ENCODE peak calls at places on chromosomes 3 and 15, in ten cellular contexts. One of them, this sample, is unnamed.

GRCh38 chr3:48662753-48663488 is at the start of gene CELSR3:
- DNase-seq in AG10803: peak; percentile 91
- DNase-seq in bronchial epithelial cell: peak; percentile 80
- DNase-seq in NCI-H748 treated with DMSO at 0.1 percent for 48 hours: peak; percentile 49
- DNase-seq in activated T-helper 9 cell treated with anti-CD3 and anti-CD28 coated beads, Interleukin-2, amount 50 U/mL, for 16 hours: peak; percentile 44
- DNase-seq in BJ: peak; percentile 30
- DNase-seq in stromal cell of bone marrow: peak; percentile 82
- DNase-seq in GM13977: peak; percentile 73
- DNase-seq in HFFc6: peak; percentile 89
- DNase-seq in left ventricle myocardium superior: peak; percentile 56
- DNase-seq in this sample: peak; percentile 95

GRCh38 chr3:16474920-16475319 is 38.6 kb downstream of the RFTN1 start:
- DNase-seq in activated T-helper 9 cell treated with anti-CD3 and anti-CD28 coated beads, Interleukin-2, amount 50 U/mL, for 16 hours: no peak
- DNase-seq in AG10803: peak; percentile 59
- DNase-seq in BJ: no peak
- DNase-seq in stromal cell of bone marrow: no peak
- DNase-seq in GM13977: no peak
- DNase-seq in bronchial epithelial cell: no peak
- DNase-seq in left ventricle myocardium superior: no peak
- DNase-seq in NCI-H748 treated with DMSO at 0.1 percent for 48 hours: no peak
- DNase-seq in HFFc6: no peak
- DNase-seq in this sample: no peak

GRCh38 chr15:78640840-78641733 is at the start of gene CHRNB4:
- DNase-seq in HFFc6: no peak
- DNase-seq in AG10803: no peak
- DNase-seq in GM13977: peak; percentile 52
- DNase-seq in stromal cell of bone marrow: no peak
- DNase-seq in BJ: no peak
- DNase-seq in activated T-helper 9 cell treated with anti-CD3 and anti-CD28 coated beads, Interleukin-2, amount 50 U/mL, for 16 hours: no peak
- DNase-seq in NCI-H748 treated with DMSO at 0.1 percent for 48 hours: no peak
- DNase-seq in bronchial epithelial cell: peak; percentile 70
- DNase-seq in left ventricle myocardium superior: no peak
- DNase-seq in this sample: no peak

GRCh38 chr3:71885001-71885400 is 100.1 kb upstream of the PROK2 start:
- DNase-seq in BJ: no peak
- DNase-seq in HFFc6: no peak
- DNase-seq in stromal cell of bone marrow: no peak
- DNase-seq in NCI-H748 treated with DMSO at 0.1 percent for 48 hours: no peak
- DNase-seq in GM13977: no peak
- DNase-seq in activated T-helper 9 cell treated with anti-CD3 and anti-CD28 coated beads, Interleukin-2, amount 50 U/mL, for 16 hours: no peak
- DNase-seq in bronchial epithelial cell: no peak
- DNase-seq in left ventricle myocardium superior: no peak
- DNase-seq in AG10803: no peak
- DNase-seq in this sample: no peak

GRCh38 chr3:118057086-118057485 is 977.6 kb downstream of the IGSF11 start:
- DNase-seq in bronchial epithelial cell: no peak
- DNase-seq in GM13977: no peak
- DNase-seq in HFFc6: no peak
- DNase-seq in BJ: no peak
- DNase-seq in AG10803: no peak
- DNase-seq in stromal cell of bone marrow: no peak
- DNase-seq in left ventricle myocardium superior: no peak
- DNase-seq in activated T-helper 9 cell treated with anti-CD3 and anti-CD28 coated beads, Interleukin-2, amount 50 U/mL, for 16 hours: no peak
- DNase-seq in NCI-H748 treated with DMSO at 0.1 percent for 48 hours: no peak
- DNase-seq in this sample: no peak

GRCh38 chr15:35129361-35129760 is 44.3 kb upstream of the NANOGP8 start:
- DNase-seq in activated T-helper 9 cell treated with anti-CD3 and anti-CD28 coated beads, Interleukin-2, amount 50 U/mL, for 16 hours: no peak
- DNase-seq in HFFc6: no peak
- DNase-seq in NCI-H748 treated with DMSO at 0.1 percent for 48 hours: no peak
- DNase-seq in AG10803: no peak
- DNase-seq in BJ: no peak
- DNase-seq in bronchial epithelial cell: no peak
- DNase-seq in left ventricle myocardium superior: no peak
- DNase-seq in GM13977: no peak
- DNase-seq in stromal cell of bone marrow: no peak
- DNase-seq in this sample: no peak

GRCh38 chr3:141427764-141428163 is 59.1 kb upstream of the RASA2 start:
- DNase-seq in GM13977: no peak
- DNase-seq in stromal cell of bone marrow: no peak
- DNase-seq in BJ: no peak
- DNase-seq in AG10803: no peak
- DNase-seq in HFFc6: no peak
- DNase-seq in NCI-H748 treated with DMSO at 0.1 percent for 48 hours: no peak
- DNase-seq in activated T-helper 9 cell treated with anti-CD3 and anti-CD28 coated beads, Interleukin-2, amount 50 U/mL, for 16 hours: no peak
- DNase-seq in left ventricle myocardium superior: no peak
- DNase-seq in bronchial epithelial cell: no peak
- DNase-seq in this sample: no peak

GRCh38 chr15:89654311-89654761 is 931 bp downstream of the KIF7 start:
- DNase-seq in left ventricle myocardium superior: no peak
- DNase-seq in stromal cell of bone marrow: peak; percentile 39
- DNase-seq in GM13977: no peak
- DNase-seq in BJ: no peak
- DNase-seq in bronchial epithelial cell: peak; percentile 29
- DNase-seq in NCI-H748 treated with DMSO at 0.1 percent for 48 hours: no peak
- DNase-seq in activated T-helper 9 cell treated with anti-CD3 and anti-CD28 coated beads, Interleukin-2, amount 50 U/mL, for 16 hours: no peak
- DNase-seq in AG10803: peak; percentile 65
- DNase-seq in HFFc6: peak; percentile 67
- DNase-seq in this sample: no peak

GRCh38 chr15:27774191-27774590 is 324.9 kb downstream of the OCA2 start:
- DNase-seq in activated T-helper 9 cell treated with anti-CD3 and anti-CD28 coated beads, Interleukin-2, amount 50 U/mL, for 16 hours: no peak
- DNase-seq in left ventricle myocardium superior: no peak
- DNase-seq in BJ: no peak
- DNase-seq in GM13977: no peak
- DNase-seq in bronchial epithelial cell: no peak
- DNase-seq in NCI-H748 treated with DMSO at 0.1 percent for 48 hours: no peak
- DNase-seq in HFFc6: no peak
- DNase-seq in AG10803: no peak
- DNase-seq in stromal cell of bone marrow: no peak
- DNase-seq in this sample: no peak

GRCh38 chr15:71788646-71789579 is 21.4 kb upstream of the NR2E3 start:
- DNase-seq in GM13977: no peak
- DNase-seq in bronchial epithelial cell: no peak
- DNase-seq in stromal cell of bone marrow: no peak
- DNase-seq in BJ: no peak
- DNase-seq in NCI-H748 treated with DMSO at 0.1 percent for 48 hours: no peak
- DNase-seq in left ventricle myocardium superior: no peak
- DNase-seq in HFFc6: no peak
- DNase-seq in AG10803: no peak
- DNase-seq in activated T-helper 9 cell treated with anti-CD3 and anti-CD28 coated beads, Interleukin-2, amount 50 U/mL, for 16 hours: no peak
- DNase-seq in this sample: no peak

GRCh38 chr3:55486857-55487375 is at the start of gene WNT5A:
- DNase-seq in HFFc6: no peak
- DNase-seq in AG10803: peak; percentile 62
- DNase-seq in stromal cell of bone marrow: no peak
- DNase-seq in activated T-helper 9 cell treated with anti-CD3 and anti-CD28 coated beads, Interleukin-2, amount 50 U/mL, for 16 hours: no peak
- DNase-seq in BJ: no peak
- DNase-seq in bronchial epithelial cell: no peak
- DNase-seq in GM13977: no peak
- DNase-seq in left ventricle myocardium superior: peak; percentile 63
- DNase-seq in NCI-H748 treated with DMSO at 0.1 percent for 48 hours: peak; percentile 44
- DNase-seq in this sample: peak; percentile 78

GRCh38 chr3:190591080-190591479 is 77.2 kb downstream of the IL1RAP start:
- DNase-seq in BJ: no peak
- DNase-seq in bronchial epithelial cell: no peak
- DNase-seq in GM13977: no peak
- DNase-seq in stromal cell of bone marrow: no peak
- DNase-seq in NCI-H748 treated with DMSO at 0.1 percent for 48 hours: no peak
- DNase-seq in activated T-helper 9 cell treated with anti-CD3 and anti-CD28 coated beads, Interleukin-2, amount 50 U/mL, for 16 hours: no peak
- DNase-seq in AG10803: no peak
- DNase-seq in HFFc6: no peak
- DNase-seq in left ventricle myocardium superior: no peak
- DNase-seq in this sample: no peak

GRCh38 chr3:140552898-140553297 is 125.0 kb upstream of the TRIM42 start:
- DNase-seq in NCI-H748 treated with DMSO at 0.1 percent for 48 hours: no peak
- DNase-seq in stromal cell of bone marrow: no peak
- DNase-seq in bronchial epithelial cell: peak; percentile 37
- DNase-seq in activated T-helper 9 cell treated with anti-CD3 and anti-CD28 coated beads, Interleukin-2, amount 50 U/mL, for 16 hours: no peak
- DNase-seq in GM13977: no peak
- DNase-seq in HFFc6: no peak
- DNase-seq in AG10803: peak; percentile 2
- DNase-seq in left ventricle myocardium superior: peak; percentile 45
- DNase-seq in BJ: no peak
- DNase-seq in this sample: no peak

GRCh38 chr3:57048052-57048671 is 12.3 kb upstream of the SPATA12 start:
- DNase-seq in HFFc6: no peak
- DNase-seq in AG10803: peak; percentile 94
- DNase-seq in stromal cell of bone marrow: peak; percentile 92
- DNase-seq in activated T-helper 9 cell treated with anti-CD3 and anti-CD28 coated beads, Interleukin-2, amount 50 U/mL, for 16 hours: no peak
- DNase-seq in GM13977: no peak
- DNase-seq in BJ: no peak
- DNase-seq in bronchial epithelial cell: no peak
- DNase-seq in NCI-H748 treated with DMSO at 0.1 percent for 48 hours: no peak
- DNase-seq in left ventricle myocardium superior: no peak
- DNase-seq in this sample: no peak

GRCh38 chr3:70531063-70531657 is 218.7 kb upstream of the MDFIC2 start:
- DNase-seq in left ventricle myocardium superior: no peak
- DNase-seq in stromal cell of bone marrow: peak; percentile 15
- DNase-seq in BJ: no peak
- DNase-seq in GM13977: peak; percentile 4
- DNase-seq in bronchial epithelial cell: peak; percentile 31
- DNase-seq in activated T-helper 9 cell treated with anti-CD3 and anti-CD28 coated beads, Interleukin-2, amount 50 U/mL, for 16 hours: no peak
- DNase-seq in NCI-H748 treated with DMSO at 0.1 percent for 48 hours: peak; percentile 10
- DNase-seq in AG10803: peak; percentile 34
- DNase-seq in HFFc6: peak; percentile 12
- DNase-seq in this sample: peak; percentile 14

GRCh38 chr15:88913850-88914169 is 631 bp upstream of the MFGE8 start:
- DNase-seq in stromal cell of bone marrow: no peak
- DNase-seq in AG10803: no peak
- DNase-seq in left ventricle myocardium superior: no peak
- DNase-seq in GM13977: peak; percentile 7
- DNase-seq in activated T-helper 9 cell treated with anti-CD3 and anti-CD28 coated beads, Interleukin-2, amount 50 U/mL, for 16 hours: no peak
- DNase-seq in BJ: no peak
- DNase-seq in HFFc6: no peak
- DNase-seq in NCI-H748 treated with DMSO at 0.1 percent for 48 hours: no peak
- DNase-seq in bronchial epithelial cell: no peak
- DNase-seq in this sample: no peak

GRCh38 chr3:129282727-129283327 is 4.2 kb downstream of the HMCES start:
- DNase-seq in stromal cell of bone marrow: no peak
- DNase-seq in BJ: no peak
- DNase-seq in bronchial epithelial cell: peak; percentile 72
- DNase-seq in AG10803: peak; percentile 75
- DNase-seq in GM13977: peak; percentile 82
- DNase-seq in NCI-H748 treated with DMSO at 0.1 percent for 48 hours: no peak
- DNase-seq in HFFc6: no peak
- DNase-seq in activated T-helper 9 cell treated with anti-CD3 and anti-CD28 coated beads, Interleukin-2, amount 50 U/mL, for 16 hours: no peak
- DNase-seq in left ventricle myocardium superior: no peak
- DNase-seq in this sample: peak; percentile 88

GRCh38 chr15:80978685-80979084 is 10.9 kb downstream of the MESD start:
- DNase-seq in GM13977: no peak
- DNase-seq in NCI-H748 treated with DMSO at 0.1 percent for 48 hours: no peak
- DNase-seq in bronchial epithelial cell: peak; percentile 45
- DNase-seq in activated T-helper 9 cell treated with anti-CD3 and anti-CD28 coated beads, Interleukin-2, amount 50 U/mL, for 16 hours: no peak
- DNase-seq in stromal cell of bone marrow: no peak
- DNase-seq in HFFc6: peak; percentile 34
- DNase-seq in AG10803: no peak
- DNase-seq in BJ: no peak
- DNase-seq in left ventricle myocardium superior: no peak
- DNase-seq in this sample: no peak

GRCh38 chr15:67303490-67304363 is 49.1 kb downstream of the IQCH start:
- DNase-seq in AG10803: peak; percentile 28
- DNase-seq in left ventricle myocardium superior: no peak
- DNase-seq in stromal cell of bone marrow: no peak
- DNase-seq in activated T-helper 9 cell treated with anti-CD3 and anti-CD28 coated beads, Interleukin-2, amount 50 U/mL, for 16 hours: no peak
- DNase-seq in BJ: no peak
- DNase-seq in GM13977: peak; percentile 21
- DNase-seq in HFFc6: peak; percentile 15
- DNase-seq in bronchial epithelial cell: peak; percentile 51
- DNase-seq in NCI-H748 treated with DMSO at 0.1 percent for 48 hours: peak; percentile 1
- DNase-seq in this sample: peak; percentile 73

GRCh38 chr15:84828433-84828908 is 11.3 kb downstream of the ALPK3 start:
- DNase-seq in NCI-H748 treated with DMSO at 0.1 percent for 48 hours: no peak
- DNase-seq in BJ: no peak
- DNase-seq in AG10803: no peak
- DNase-seq in stromal cell of bone marrow: no peak
- DNase-seq in bronchial epithelial cell: no peak
- DNase-seq in HFFc6: no peak
- DNase-seq in GM13977: no peak
- DNase-seq in left ventricle myocardium superior: peak; percentile 64
- DNase-seq in activated T-helper 9 cell treated with anti-CD3 and anti-CD28 coated beads, Interleukin-2, amount 50 U/mL, for 16 hours: no peak
- DNase-seq in this sample: no peak

GRCh38 chr3:37861540-37862051 is at the start of gene CTDSPL:
- DNase-seq in NCI-H748 treated with DMSO at 0.1 percent for 48 hours: no peak
- DNase-seq in GM13977: peak; percentile 47
- DNase-seq in HFFc6: no peak
- DNase-seq in AG10803: peak; percentile 53
- DNase-seq in left ventricle myocardium superior: peak; percentile 74
- DNase-seq in bronchial epithelial cell: peak; percentile 21
- DNase-seq in activated T-helper 9 cell treated with anti-CD3 and anti-CD28 coated beads, Interleukin-2, amount 50 U/mL, for 16 hours: no peak
- DNase-seq in stromal cell of bone marrow: peak; percentile 49
- DNase-seq in BJ: no peak
- DNase-seq in this sample: no peak

GRCh38 chr3:139811331-139811730 is 123.7 kb upstream of the CLSTN2 start:
- DNase-seq in GM13977: no peak
- DNase-seq in HFFc6: no peak
- DNase-seq in bronchial epithelial cell: no peak
- DNase-seq in BJ: no peak
- DNase-seq in stromal cell of bone marrow: no peak
- DNase-seq in AG10803: peak; percentile 19
- DNase-seq in left ventricle myocardium superior: no peak
- DNase-seq in activated T-helper 9 cell treated with anti-CD3 and anti-CD28 coated beads, Interleukin-2, amount 50 U/mL, for 16 hours: no peak
- DNase-seq in NCI-H748 treated with DMSO at 0.1 percent for 48 hours: no peak
- DNase-seq in this sample: no peak

GRCh38 chr3:112811150-112811884 is 35.3 kb downstream of the CD200R1L start:
- DNase-seq in BJ: peak; percentile 96
- DNase-seq in GM13977: no peak
- DNase-seq in stromal cell of bone marrow: peak; percentile 90
- DNase-seq in AG10803: peak; percentile 98
- DNase-seq in HFFc6: peak; percentile 28
- DNase-seq in NCI-H748 treated with DMSO at 0.1 percent for 48 hours: no peak
- DNase-seq in activated T-helper 9 cell treated with anti-CD3 and anti-CD28 coated beads, Interleukin-2, amount 50 U/mL, for 16 hours: no peak
- DNase-seq in left ventricle myocardium superior: peak; percentile 44
- DNase-seq in bronchial epithelial cell: no peak
- DNase-seq in this sample: no peak

GRCh38 chr15:90154861-90155626 is 46.1 kb upstream of the SEMA4B start:
- DNase-seq in BJ: peak; percentile 79
- DNase-seq in HFFc6: peak; percentile 91
- DNase-seq in stromal cell of bone marrow: peak; percentile 33
- DNase-seq in left ventricle myocardium superior: no peak
- DNase-seq in activated T-helper 9 cell treated with anti-CD3 and anti-CD28 coated beads, Interleukin-2, amount 50 U/mL, for 16 hours: no peak
- DNase-seq in bronchial epithelial cell: peak; percentile 93
- DNase-seq in NCI-H748 treated with DMSO at 0.1 percent for 48 hours: no peak
- DNase-seq in GM13977: no peak
- DNase-seq in AG10803: peak; percentile 83
- DNase-seq in this sample: no peak